ENCODE peak calls at places on chromosomes 7 and 10, in eight cellular contexts. D, Q, K, N, R, H, F and W are unnamed samples.

GRCh38 chr10:19651549-19651948 is 164.7 kb upstream of the PLXDC2 start:
- DNase-seq in F (no peak), D (no peak), N (no peak), Q (peak; percentile 86), K (no peak), H (no peak), R (no peak), W (no peak)

GRCh38 chr7:66894463-66895080 is 26.5 kb upstream of the TMEM248 start:
- DNase-seq in D (no peak), R (no peak), N (no peak), H (no peak), Q (peak; percentile 20), K (no peak), F (no peak), W (no peak)

GRCh38 chr7:128191136-128191844 is 49.8 kb upstream of the LEP start:
- DNase-seq in N (no peak), F (no peak), K (peak; percentile 43), Q (no peak), H (no peak), D (no peak), R (no peak), W (no peak)

GRCh38 chr7:22841954-22842353 is 19.3 kb upstream of the TOMM7 start:
- DNase-seq in N (peak; percentile 78), D (no peak), F (no peak), H (no peak), K (peak; percentile 87), Q (no peak), R (no peak), W (no peak)

GRCh38 chr7:79598351-79598750 is 144.9 kb upstream of the MAGI2 start:
- DNase-seq in D (no peak), Q (no peak), R (no peak), K (no peak), H (no peak), F (no peak), N (no peak), W (no peak)

GRCh38 chr7:37117261-37117660 is 331.4 kb downstream of the ELMO1 start:
- DNase-seq in N (no peak), K (no peak), H (no peak), D (no peak), F (no peak), R (no peak), Q (no peak), W (no peak)

GRCh38 chr10:28327494-28327886 is 24.6 kb upstream of the MPP7 start:
- DNase-seq in N (no peak), D (no peak), K (no peak), H (no peak), Q (peak; percentile 76), F (no peak), R (no peak), W (no peak)

GRCh38 chr7:126690848-126691751 is 561.6 kb downstream of the GRM8 start:
- DNase-seq in F (no peak), D (no peak), N (no peak), R (no peak), K (no peak), H (no peak), Q (no peak), W (no peak)

GRCh38 chr10:95655571-95656290 is 780 bp downstream of the ALDH18A1 start:
- DNase-seq in K (no peak), D (no peak), Q (peak; percentile 22), R (no peak), N (no peak), H (peak; percentile 13), F (no peak), W (peak; percentile 5)